ENCODE peak calls at places on chromosomes 1 and 21, in six cellular contexts. F is H9, X is HS-5, R is AG04450, H is thoracic aorta, V is psoas muscle. C is an unnamed sample.

GRCh38 chr1:115336741-115337140 is 1.3 kb downstream of the NGF start:
- DNase-seq in F (no peak), X (no peak), R (no peak), H (no peak), V (no peak), C (no peak)

GRCh38 chr1:244844155-244845121 is 9.0 kb downstream of the COX20 start:
- DNase-seq in F (no peak), X (no peak), R (no peak), H (no peak), V (no peak), C (no peak)

GRCh38 chr1:206144605-206145004 is 27.4 kb upstream of the AVPR1B start:
- DNase-seq in F (no peak), X (no peak), R (no peak), H (no peak), V (no peak), C (no peak)

GRCh38 chr1:154320882-154321608 is at the start of gene AQP10:
- DNase-seq in F (no peak), X (no peak), R (no peak), H (no peak), V (no peak), C (no peak)

GRCh38 chr1:121483961-121484424 is 299.2 kb downstream of the SRGAP2C start:
- DNase-seq in F (no peak), X (peak; percentile 69), R (peak; percentile 59), H (no peak), V (no peak), C (no peak)

GRCh38 chr21:44084496-44085241 is 22.5 kb upstream of the PWP2 start:
- DNase-seq in F (no peak), X (no peak), R (no peak), H (no peak), V (no peak), C (no peak)

GRCh38 chr1:80064524-80064923 is 1058.0 kb upstream of the ADGRL4 start:
- DNase-seq in F (no peak), X (no peak), R (no peak), H (no peak), V (no peak), C (no peak)

GRCh38 chr1:88646852-88647645 is 37.0 kb upstream of the PKN2 start:
- DNase-seq in F (no peak), X (no peak), R (no peak), H (no peak), V (no peak), C (no peak)

GRCh38 chr1:154807048-154807591 is 63.0 kb downstream of the KCNN3 start:
- DNase-seq in F (no peak), X (no peak), R (no peak), H (no peak), V (no peak), C (peak; percentile 63)

GRCh38 chr1:110494522-110495406 is 24.2 kb downstream of the KCNA10 start:
- DNase-seq in F (peak; percentile 61), X (no peak), R (no peak), H (no peak), V (no peak), C (no peak)

GRCh38 chr1:45685308-45686080 is 839 bp downstream of the GPBP1L1 start:
- DNase-seq in F (no peak), X (no peak), R (no peak), H (no peak), V (no peak), C (no peak)

GRCh38 chr1:39981957-39982356 is 27.0 kb downstream of the MFSD2A start:
- DNase-seq in F (peak; percentile 39), X (peak; percentile 79), R (peak; percentile 71), H (no peak), V (no peak), C (no peak)

GRCh38 chr21:45612096-45613019 is 31.2 kb upstream of the PCBP3 start:
- DNase-seq in F (peak; percentile 18), X (no peak), R (peak; percentile 67), H (no peak), V (no peak), C (no peak)

GRCh38 chr1:218069180-218069579 is 215.9 kb upstream of the RRP15 start:
- DNase-seq in F (no peak), X (no peak), R (no peak), H (no peak), V (no peak), C (no peak)

GRCh38 chr21:38476385-38476784 is 21.9 kb downstream of the ERG start:
- DNase-seq in F (no peak), X (no peak), R (no peak), H (no peak), V (no peak), C (no peak)

GRCh38 chr1:93990010-93990409 is 80.8 kb upstream of the GCLM start:
- DNase-seq in F (no peak), X (no peak), R (no peak), H (no peak), V (no peak), C (no peak)

GRCh38 chr1:63322944-63323865 is 838 bp downstream of the FOXD3 start:
- DNase-seq in F (peak; percentile 74), X (no peak), R (no peak), H (no peak), V (no peak), C (no peak)

GRCh38 chr21:45282283-45283018 is 5.2 kb downstream of the POFUT2 start:
- DNase-seq in F (peak; percentile 10), X (no peak), R (no peak), H (no peak), V (peak; percentile 24), C (no peak)

GRCh38 chr1:30852026-30852425 is 56.5 kb downstream of the SDC3 start:
- DNase-seq in F (no peak), X (no peak), R (peak; percentile 24), H (no peak), V (no peak), C (no peak)

GRCh38 chr21:46634966-46635323 is 529 bp upstream of the PRMT2 start:
- DNase-seq in F (no peak), X (peak; percentile 62), R (peak; percentile 70), H (peak; percentile 55), V (no peak), C (no peak)